ENCODE peak calls at places on chromosomes 1 and 21, in ten cellular contexts. F, G, J, Y, T, O, I, M, N and D are unnamed samples.

GRCh38 chr1:114040273-114041043 is 61.2 kb downstream of the OLFML3 start:
- DNase-seq in F (no peak), G (no peak), J (no peak), Y (no peak), T (no peak), O (no peak), I (no peak), M (no peak), N (peak; percentile 35), D (no peak)

GRCh38 chr1:119099775-119100174 is 40.7 kb downstream of the WARS2 start:
- DNase-seq in F (no peak), G (no peak), J (peak; percentile 10), Y (no peak), T (no peak), O (no peak), I (no peak), M (no peak), N (no peak), D (no peak)

GRCh38 chr1:10415211-10415930 is 14.9 kb upstream of the CENPS start:
- DNase-seq in F (no peak), G (no peak), J (peak; percentile 91), Y (no peak), T (no peak), O (no peak), I (no peak), M (no peak), N (peak; percentile 66), D (no peak)

GRCh38 chr1:236733654-236734053 is 47.4 kb downstream of the ACTN2 start:
- DNase-seq in F (no peak), G (no peak), J (no peak), Y (no peak), T (peak; percentile 15), O (no peak), I (no peak), M (no peak), N (no peak), D (no peak)

GRCh38 chr1:52927219-52928082 is at the start of gene SCP2:
- DNase-seq in F (peak; percentile 84), G (peak; percentile 76), J (peak; percentile 56), Y (peak; percentile 87), T (peak; percentile 75), O (peak; percentile 88), I (peak; percentile 72), M (peak; percentile 83), N (peak; percentile 68), D (peak; percentile 88)

GRCh38 chr1:20726107-20726911 is 6.2 kb downstream of the SH2D5 start:
- DNase-seq in F (no peak), G (no peak), J (no peak), Y (no peak), T (no peak), O (no peak), I (no peak), M (no peak), N (no peak), D (no peak)

GRCh38 chr1:1873186-1873585 is 17.7 kb downstream of the GNB1 start:
- DNase-seq in F (no peak), G (no peak), J (no peak), Y (peak; percentile 84), T (peak; percentile 84), O (no peak), I (no peak), M (peak; percentile 33), N (no peak), D (peak; percentile 78)

GRCh38 chr1:17163789-17164666 is 40.9 kb upstream of the PADI1 start:
- DNase-seq in F (no peak), G (no peak), J (no peak), Y (no peak), T (no peak), O (no peak), I (no peak), M (no peak), N (no peak), D (no peak)

GRCh38 chr1:213666113-213666512 is 321.7 kb upstream of the PROX1 start:
- DNase-seq in F (no peak), G (no peak), J (no peak), Y (no peak), T (no peak), O (no peak), I (no peak), M (no peak), N (no peak), D (no peak)

GRCh38 chr1:205568469-205569361 is 63.1 kb downstream of the ELK4 start:
- DNase-seq in F (no peak), G (no peak), J (no peak), Y (no peak), T (peak; percentile 12), O (peak; percentile 52), I (no peak), M (no peak), N (peak; percentile 6), D (no peak)

GRCh38 chr1:27428316-27429028 is 36.0 kb downstream of the GPR3 start:
- DNase-seq in F (peak; percentile 31), G (no peak), J (no peak), Y (peak; percentile 29), T (peak; percentile 78), O (no peak), I (no peak), M (no peak), N (no peak), D (peak; percentile 57)

GRCh38 chr1:210584439-210585113 is 255.9 kb downstream of the HHAT start:
- DNase-seq in F (peak; percentile 33), G (peak; percentile 31), J (peak; percentile 78), Y (peak; percentile 70), T (peak; percentile 91), O (peak; percentile 65), I (peak; percentile 26), M (peak; percentile 68), N (peak; percentile 62), D (peak; percentile 72)

GRCh38 chr21:37565530-37566223 is 199.1 kb downstream of the DYRK1A start:
- DNase-seq in F (no peak), G (no peak), J (peak; percentile 37), Y (no peak), T (no peak), O (no peak), I (no peak), M (no peak), N (peak; percentile 23), D (no peak)

GRCh38 chr1:205351984-205352713 is 4.6 kb downstream of the KLHDC8A start:
- DNase-seq in F (no peak), G (no peak), J (peak; percentile 40), Y (no peak), T (no peak), O (no peak), I (no peak), M (no peak), N (peak; percentile 37), D (no peak)

GRCh38 chr1:219066631-219067349 is 106.9 kb upstream of the LYPLAL1 start:
- DNase-seq in F (peak; percentile 39), G (no peak), J (peak; percentile 59), Y (no peak), T (no peak), O (no peak), I (no peak), M (no peak), N (peak; percentile 72), D (no peak)

GRCh38 chr1:41738475-41738874 is 180.2 kb downstream of the HIVEP3 start:
- DNase-seq in F (no peak), G (no peak), J (peak; percentile 54), Y (no peak), T (no peak), O (no peak), I (no peak), M (no peak), N (peak; percentile 69), D (no peak)

GRCh38 chr1:85611856-85612255 is 31.3 kb downstream of the CCN1 start:
- DNase-seq in F (peak; percentile 27), G (no peak), J (peak; percentile 100), Y (peak; percentile 42), T (peak; percentile 84), O (peak; percentile 82), I (no peak), M (peak; percentile 9), N (peak; percentile 100), D (no peak)

GRCh38 chr1:39625462-39626273 is 13.8 kb downstream of the HEYL start:
- DNase-seq in F (peak; percentile 93), G (no peak), J (peak; percentile 53), Y (peak; percentile 86), T (peak; percentile 35), O (no peak), I (no peak), M (no peak), N (peak; percentile 16), D (peak; percentile 90)

GRCh38 chr1:204096931-204097330 is 24.0 kb downstream of the SOX13 start:
- DNase-seq in F (no peak), G (no peak), J (no peak), Y (no peak), T (no peak), O (no peak), I (no peak), M (no peak), N (no peak), D (no peak)

GRCh38 chr1:180167721-180168467 is 13.2 kb downstream of the QSOX1 start:
- DNase-seq in F (peak; percentile 13), G (no peak), J (peak; percentile 22), Y (no peak), T (no peak), O (peak; percentile 75), I (no peak), M (peak; percentile 44), N (no peak), D (no peak)

GRCh38 chr1:2230781-2231666 is 2.9 kb downstream of the SKI start:
- DNase-seq in F (peak; percentile 55), G (peak; percentile 80), J (no peak), Y (peak; percentile 38), T (no peak), O (peak; percentile 76), I (peak; percentile 79), M (no peak), N (no peak), D (no peak)

GRCh38 chr21:46188226-46189212 is 4.3 kb upstream of the SPATC1L start:
- DNase-seq in F (peak; percentile 76), G (no peak), J (peak; percentile 58), Y (peak; percentile 74), T (peak; percentile 35), O (no peak), I (no peak), M (peak; percentile 82), N (peak; percentile 73), D (peak; percentile 58)
- H3K27ac ChIP-seq in F (peak overlapping the region; percentile 78), G (no peak overlapping the region), J (peak overlapping the region; percentile 41), Y (peak overlapping the region; percentile 83), T (peak overlapping the region; percentile 48), O (peak overlapping the region; percentile 92), I (peak overlapping the region; percentile 50), M (peak overlapping the region; percentile 96), N (no peak overlapping the region), D (peak overlapping the region; percentile 96)

GRCh38 chr1:154945160-154945961 is 8.8 kb upstream of the PMVK start:
- DNase-seq in F (no peak), G (no peak), J (no peak), Y (no peak), T (peak; percentile 88), O (no peak), I (no peak), M (no peak), N (no peak), D (no peak)
- H3K4me3 ChIP-seq in F (no peak overlapping the region), G (no peak overlapping the region), J (no peak overlapping the region), Y (no peak overlapping the region), T (no peak overlapping the region), O (no peak overlapping the region), I (no peak overlapping the region), M (no peak overlapping the region), N (no peak overlapping the region), D (no peak overlapping the region)

GRCh38 chr1:167344112-167344511 is 123.4 kb downstream of the POU2F1 start:
- DNase-seq in F (no peak), G (no peak), J (peak; percentile 76), Y (no peak), T (no peak), O (no peak), I (no peak), M (no peak), N (peak; percentile 92), D (no peak)
- H3K27ac ChIP-seq in F (no peak overlapping the region), G (no peak overlapping the region), J (no peak overlapping the region), Y (no peak overlapping the region), T (no peak overlapping the region), O (no peak overlapping the region), I (no peak overlapping the region), M (no peak overlapping the region), N (no peak overlapping the region), D (no peak overlapping the region)

GRCh38 chr21:41371698-41372030 is 9.8 kb downstream of the MX2 start:
- DNase-seq in F (no peak), G (no peak), J (no peak), Y (no peak), T (no peak), O (no peak), I (no peak), M (no peak), N (no peak), D (no peak)
- H3K4me3 ChIP-seq in F (no peak overlapping the region), G (no peak overlapping the region), J (no peak overlapping the region), Y (no peak overlapping the region), T (no peak overlapping the region), O (no peak overlapping the region), I (no peak overlapping the region), M (no peak overlapping the region), N (no peak overlapping the region), D (no peak overlapping the region)